ENCODE peak calls at places on chromosome 18, in eight cellular contexts. Y is SHP77 treated with DMSO at 0.1 percent for 48 hours; S is foreskin melanocyte; C is activated naive CD4-positive, alpha-beta T cell treated with anti-CD3 and anti-CD28 coated beads for 36 hours; F is CD4-positive, CD25-positive, alpha-beta regulatory T cell; M is stimulated activated CD4-positive, alpha-beta T cell treated with anti-CD3 and anti-CD28 coated beads, Interleukin-12 subunit alpha, Interleukin-12 subunit beta, amount 100 ng/mL, for 4 hours; P is T-helper 9 cell; B is right lobe of liver. O is an unnamed sample.

GRCh38 chr18:2089416-2089815 is 481.9 kb downstream of the METTL4 start:
- DNase-seq in Y (no peak), S (no peak), C (no peak), F (no peak), M (no peak), P (no peak), B (no peak), O (no peak)

GRCh38 chr18:12848405-12848804 is 35.6 kb downstream of the PTPN2 start:
- DNase-seq in Y (no peak), S (no peak), C (no peak), F (no peak), M (no peak), P (no peak), B (no peak), O (no peak)

GRCh38 chr18:39494211-39494896 is 1928.8 kb upstream of the CELF4 start:
- DNase-seq in Y (no peak), S (no peak), C (no peak), F (no peak), M (no peak), P (no peak), B (no peak), O (no peak)

GRCh38 chr18:55509631-55510372 is 78.2 kb downstream of the TCF4 start:
- DNase-seq in Y (no peak), S (no peak), C (no peak), F (peak), M (no peak), P (no peak), B (no peak), O (no peak)

GRCh38 chr18:53268455-53268854 is 928.5 kb downstream of the DCC start:
- DNase-seq in Y (no peak), S (no peak), C (no peak), F (no peak), M (no peak), P (no peak), B (no peak), O (no peak)

GRCh38 chr18:58505181-58505580 is 123.7 kb downstream of the ALPK2 start:
- DNase-seq in Y (no peak), S (no peak), C (peak), F (peak), M (peak), P (peak), B (no peak), O (no peak)

GRCh38 chr18:73614812-73615211 is 532.8 kb downstream of the FBXO15 start:
- DNase-seq in Y (no peak), S (no peak), C (no peak), F (no peak), M (no peak), P (no peak), B (no peak), O (no peak)

GRCh38 chr18:3048121-3048520 is 35.2 kb upstream of the LPIN2 start:
- DNase-seq in Y (no peak), S (no peak), C (no peak), F (no peak), M (no peak), P (no peak), B (peak), O (no peak)

GRCh38 chr18:58288922-58289797 is 245.1 kb downstream of the NEDD4L start:
- DNase-seq in Y (no peak), S (no peak), C (no peak), F (peak), M (no peak), P (no peak), B (no peak), O (no peak)

GRCh38 chr18:67500512-67500911 is 16.0 kb downstream of the DSEL start:
- DNase-seq in Y (no peak), S (no peak), C (no peak), F (no peak), M (no peak), P (no peak), B (no peak), O (no peak)

GRCh38 chr18:48022531-48023330 is 92.3 kb upstream of the SMAD2 start:
- DNase-seq in Y (peak), S (peak), C (no peak), F (peak), M (no peak), P (no peak), B (peak), O (no peak)

GRCh38 chr18:76052196-76052595 is 442.8 kb downstream of the ZNF516 start:
- DNase-seq in Y (no peak), S (no peak), C (no peak), F (no peak), M (no peak), P (no peak), B (no peak), O (no peak)

GRCh38 chr18:33239298-33239697 is 201.2 kb downstream of the CCDC178 start:
- DNase-seq in Y (no peak), S (no peak), C (no peak), F (no peak), M (no peak), P (no peak), B (no peak), O (no peak)

GRCh38 chr18:10353791-10354190 is 100.6 kb upstream of the APCDD1 start:
- DNase-seq in Y (no peak), S (peak), C (no peak), F (no peak), M (no peak), P (no peak), B (no peak), O (no peak)

GRCh38 chr18:79693561-79694205 is 14.1 kb downstream of the CTDP1 start:
- DNase-seq in Y (no peak), S (no peak), C (no peak), F (no peak), M (no peak), P (no peak), B (peak), O (no peak)

GRCh38 chr18:11857177-11857887 is 6.1 kb downstream of the CHMP1B start:
- DNase-seq in Y (peak), S (no peak), C (no peak), F (no peak), M (no peak), P (no peak), B (no peak), O (no peak)

GRCh38 chr18:77206676-77207370 is 42.8 kb upstream of the GALR1 start:
- DNase-seq in Y (no peak), S (no peak), C (no peak), F (no peak), M (no peak), P (no peak), B (no peak), O (peak)

GRCh38 chr18:13372405-13372995 is 153.9 kb downstream of the LDLRAD4 start:
- DNase-seq in Y (no peak), S (no peak), C (peak), F (no peak), M (no peak), P (no peak), B (no peak), O (no peak)

GRCh38 chr18:24460388-24460787 is at the start of gene HRH4:
- DNase-seq in Y (no peak), S (no peak), C (no peak), F (peak), M (no peak), P (no peak), B (no peak), O (no peak)

GRCh38 chr18:58241877-58242276 is 197.9 kb downstream of the NEDD4L start:
- DNase-seq in Y (no peak), S (no peak), C (no peak), F (no peak), M (no peak), P (no peak), B (no peak), O (no peak)

GRCh38 chr18:21194871-21195771 is 46.9 kb upstream of the GREB1L start:
- DNase-seq in Y (peak), S (peak), C (no peak), F (peak), M (no peak), P (no peak), B (no peak), O (no peak)

GRCh38 chr18:55318864-55319516 is 269.0 kb downstream of the TCF4 start:
- DNase-seq in Y (no peak), S (no peak), C (no peak), F (no peak), M (no peak), P (no peak), B (no peak), O (no peak)

GRCh38 chr18:3262234-3263171 is 570 bp downstream of the MYL12B start:
- DNase-seq in Y (no peak), S (no peak), C (peak), F (peak), M (peak), P (peak), B (peak), O (peak)

GRCh38 chr18:27704721-27705361 is 472.1 kb downstream of the CDH2 start:
- DNase-seq in Y (no peak), S (no peak), C (no peak), F (no peak), M (no peak), P (no peak), B (no peak), O (no peak)

GRCh38 chr18:26335139-26335933 is 109.1 kb downstream of the TAF4B start:
- DNase-seq in Y (no peak), S (peak), C (no peak), F (no peak), M (no peak), P (no peak), B (no peak), O (no peak)

GRCh38 chr18:12470382-12471090 is 62.8 kb downstream of the PRELID3A start:
- DNase-seq in Y (no peak), S (no peak), C (no peak), F (no peak), M (no peak), P (no peak), B (no peak), O (no peak)

GRCh38 chr18:48034651-48035555 is 104.4 kb upstream of the SMAD2 start:
- DNase-seq in Y (no peak), S (no peak), C (no peak), F (no peak), M (no peak), P (no peak), B (peak), O (peak)

GRCh38 chr18:66635342-66635741 is 31.5 kb upstream of the CDH19 start:
- DNase-seq in Y (no peak), S (no peak), C (no peak), F (no peak), M (no peak), P (no peak), B (no peak), O (no peak)

GRCh38 chr18:22136395-22136794 is 33.0 kb upstream of the GATA6 start:
- DNase-seq in Y (no peak), S (no peak), C (no peak), F (no peak), M (no peak), P (no peak), B (no peak), O (no peak)

GRCh38 chr18:23215294-23215693 is 80.0 kb downstream of the CABLES1 start:
- DNase-seq in Y (no peak), S (no peak), C (no peak), F (no peak), M (no peak), P (no peak), B (no peak), O (no peak)

GRCh38 chr18:57797209-57797651 is 5.9 kb downstream of the ATP8B1 start:
- DNase-seq in Y (peak), S (no peak), C (no peak), F (no peak), M (no peak), P (no peak), B (peak), O (no peak)

GRCh38 chr18:23270999-23271680 is 135.9 kb downstream of the CABLES1 start:
- DNase-seq in Y (no peak), S (no peak), C (no peak), F (no peak), M (no peak), P (no peak), B (no peak), O (no peak)

GRCh38 chr18:24209558-24209957 is 70.7 kb downstream of the CABYR start:
- DNase-seq in Y (no peak), S (no peak), C (no peak), F (no peak), M (no peak), P (no peak), B (no peak), O (no peak)

GRCh38 chr18:54359233-54359632 is 1.5 kb downstream of the C18orf54 start:
- DNase-seq in Y (no peak), S (no peak), C (no peak), F (no peak), M (no peak), P (no peak), B (no peak), O (no peak)

GRCh38 chr18:6994719-6995430 is 122.7 kb downstream of the LAMA1 start:
- DNase-seq in Y (no peak), S (no peak), C (no peak), F (no peak), M (no peak), P (no peak), B (no peak), O (no peak)